ENCODE peak calls at places on chromosomes 3 and 15, in five cellular contexts. One of them, this sample, is unnamed.
A peak's percentile ranks its signal among the peaks of the same experiment; 100 is the strongest.

GRCh38 chr3:46361408-46362283 is 7.7 kb downstream of the CCR2 start:
- DNase-seq in K562: no peak
- DNase-seq in fibroblast of lung: no peak
- DNase-seq in IMR-90: no peak
- DNase-seq in GM23248: peak; percentile 58
- DNase-seq in this sample: peak; percentile 3

GRCh38 chr15:36053746-36054145 is 507.8 kb upstream of the DPH6 start:
- DNase-seq in GM23248: no peak
- DNase-seq in fibroblast of lung: no peak
- DNase-seq in K562: no peak
- DNase-seq in IMR-90: peak; percentile 37
- DNase-seq in this sample: no peak

GRCh38 chr3:120743556-120744195 is 1.1 kb downstream of the GTF2E1 start:
- DNase-seq in fibroblast of lung: peak; percentile 14
- DNase-seq in K562: peak; percentile 16
- DNase-seq in GM23248: peak; percentile 69
- DNase-seq in IMR-90: peak; percentile 13
- DNase-seq in this sample: peak; percentile 33

GRCh38 chr3:194867270-194867983 is 181.7 kb downstream of the FAM43A start:
- DNase-seq in K562: no peak
- DNase-seq in fibroblast of lung: no peak
- DNase-seq in IMR-90: no peak
- DNase-seq in GM23248: peak; percentile 14
- DNase-seq in this sample: no peak

GRCh38 chr15:38076806-38077205 is 142.4 kb downstream of the TMCO5A start:
- DNase-seq in K562: no peak
- DNase-seq in GM23248: no peak
- DNase-seq in fibroblast of lung: no peak
- DNase-seq in IMR-90: no peak
- DNase-seq in this sample: no peak

GRCh38 chr3:138092023-138092422 is 23.4 kb downstream of the DZIP1L start:
- DNase-seq in fibroblast of lung: peak; percentile 70
- DNase-seq in IMR-90: peak; percentile 69
- DNase-seq in K562: no peak
- DNase-seq in GM23248: peak; percentile 78
- DNase-seq in this sample: peak; percentile 22

GRCh38 chr3:99909714-99910508 is 92.2 kb downstream of the CMSS1 start:
- DNase-seq in fibroblast of lung: peak; percentile 93
- DNase-seq in K562: no peak
- DNase-seq in GM23248: peak; percentile 89
- DNase-seq in IMR-90: peak; percentile 74
- DNase-seq in this sample: peak; percentile 31

GRCh38 chr15:64858136-64858535 is 16.4 kb downstream of the PLEKHO2 start:
- DNase-seq in K562: no peak
- DNase-seq in GM23248: no peak
- DNase-seq in fibroblast of lung: no peak
- DNase-seq in IMR-90: no peak
- DNase-seq in this sample: no peak

GRCh38 chr3:23459915-23460546 is 256.9 kb downstream of the UBE2E2 start:
- DNase-seq in K562: no peak
- DNase-seq in GM23248: peak; percentile 6
- DNase-seq in fibroblast of lung: no peak
- DNase-seq in IMR-90: no peak
- DNase-seq in this sample: no peak

GRCh38 chr3:184565421-184566211 is 4.0 kb downstream of the EPHB3 start:
- DNase-seq in GM23248: peak; percentile 96
- DNase-seq in K562: no peak
- DNase-seq in IMR-90: peak; percentile 90
- DNase-seq in fibroblast of lung: peak; percentile 94
- DNase-seq in this sample: peak; percentile 86

GRCh38 chr3:82496890-82497560 is 735.6 kb upstream of the GBE1 start:
- DNase-seq in IMR-90: no peak
- DNase-seq in GM23248: no peak
- DNase-seq in K562: no peak
- DNase-seq in fibroblast of lung: peak; percentile 3
- DNase-seq in this sample: no peak

GRCh38 chr3:183253364-183253960 is 409 bp downstream of the B3GNT5 start:
- DNase-seq in K562: peak; percentile 58
- DNase-seq in fibroblast of lung: peak; percentile 60
- DNase-seq in IMR-90: peak; percentile 41
- DNase-seq in GM23248: peak; percentile 74
- DNase-seq in this sample: peak; percentile 83

GRCh38 chr3:174330303-174330702 is 528.8 kb upstream of the NAALADL2 start:
- DNase-seq in fibroblast of lung: peak; percentile 95
- DNase-seq in GM23248: peak; percentile 87
- DNase-seq in IMR-90: peak; percentile 85
- DNase-seq in K562: no peak
- DNase-seq in this sample: peak; percentile 76

GRCh38 chr3:53162672-53163458 is 1.9 kb downstream of the PRKCD start:
- DNase-seq in K562: peak; percentile 15
- DNase-seq in IMR-90: no peak
- DNase-seq in GM23248: no peak
- DNase-seq in fibroblast of lung: no peak
- DNase-seq in this sample: no peak

GRCh38 chr3:186115229-186115996 is 6.5 kb upstream of the ETV5 start:
- DNase-seq in GM23248: no peak
- DNase-seq in fibroblast of lung: no peak
- DNase-seq in K562: no peak
- DNase-seq in IMR-90: no peak
- DNase-seq in this sample: no peak

GRCh38 chr3:196124608-196125007 is 42.7 kb upstream of the TFRC start:
- DNase-seq in GM23248: no peak
- DNase-seq in fibroblast of lung: no peak
- DNase-seq in K562: no peak
- DNase-seq in IMR-90: no peak
- DNase-seq in this sample: no peak

GRCh38 chr3:164030194-164030593 is 1048.1 kb downstream of the SI start:
- DNase-seq in GM23248: no peak
- DNase-seq in fibroblast of lung: no peak
- DNase-seq in K562: no peak
- DNase-seq in IMR-90: no peak
- DNase-seq in this sample: no peak

GRCh38 chr15:68578960-68579935 is at the start of gene CORO2B:
- DNase-seq in K562: no peak
- DNase-seq in fibroblast of lung: peak; percentile 63
- DNase-seq in IMR-90: peak; percentile 47
- DNase-seq in GM23248: peak; percentile 65
- DNase-seq in this sample: peak; percentile 59

GRCh38 chr3:159828542-159828943 is 160.1 kb upstream of the IL12A start:
- DNase-seq in GM23248: peak; percentile 80
- DNase-seq in IMR-90: peak; percentile 68
- DNase-seq in K562: peak; percentile 11
- DNase-seq in fibroblast of lung: peak; percentile 51
- DNase-seq in this sample: peak; percentile 94

GRCh38 chr15:57528940-57529565 is 62.7 kb upstream of the MYZAP start:
- DNase-seq in GM23248: no peak
- DNase-seq in fibroblast of lung: no peak
- DNase-seq in IMR-90: no peak
- DNase-seq in K562: no peak
- DNase-seq in this sample: no peak

GRCh38 chr3:27312044-27312668 is 57.0 kb downstream of the NEK10 start:
- DNase-seq in GM23248: peak; percentile 74
- DNase-seq in fibroblast of lung: peak; percentile 68
- DNase-seq in K562: peak; percentile 53
- DNase-seq in IMR-90: peak; percentile 79
- DNase-seq in this sample: peak; percentile 88

GRCh38 chr3:48404440-48405342 is 25.2 kb downstream of the PLXNB1 start:
- DNase-seq in K562: no peak
- DNase-seq in fibroblast of lung: no peak
- DNase-seq in GM23248: no peak
- DNase-seq in IMR-90: no peak
- DNase-seq in this sample: no peak

GRCh38 chr15:63521405-63522142 is 17.2 kb downstream of the USP3 start:
- DNase-seq in K562: peak; percentile 39
- DNase-seq in IMR-90: peak; percentile 73
- DNase-seq in GM23248: peak; percentile 51
- DNase-seq in fibroblast of lung: peak; percentile 44
- DNase-seq in this sample: no peak

GRCh38 chr3:188624384-188624783 is 470.4 kb downstream of the LPP start:
- DNase-seq in GM23248: no peak
- DNase-seq in K562: no peak
- DNase-seq in IMR-90: peak; percentile 72
- DNase-seq in fibroblast of lung: peak; percentile 47
- DNase-seq in this sample: peak; percentile 75

GRCh38 chr3:59300727-59301134 is 250.9 kb upstream of the CFAP20DC start:
- DNase-seq in K562: no peak
- DNase-seq in IMR-90: peak; percentile 16
- DNase-seq in GM23248: peak; percentile 27
- DNase-seq in fibroblast of lung: peak; percentile 37
- DNase-seq in this sample: no peak

GRCh38 chr3:138861755-138862333 is 27.1 kb upstream of the PIK3CB start:
- DNase-seq in fibroblast of lung: peak; percentile 83
- DNase-seq in IMR-90: peak; percentile 81
- DNase-seq in K562: peak; percentile 42
- DNase-seq in GM23248: peak; percentile 90
- DNase-seq in this sample: no peak

GRCh38 chr3:155404486-155404885 is 111.0 kb upstream of the STRIT1 start:
- DNase-seq in fibroblast of lung: no peak
- DNase-seq in K562: no peak
- DNase-seq in IMR-90: no peak
- DNase-seq in GM23248: no peak
- DNase-seq in this sample: no peak

GRCh38 chr3:46935989-46936620 is 40.4 kb downstream of the CCDC12 start:
- DNase-seq in GM23248: no peak
- DNase-seq in K562: no peak
- DNase-seq in fibroblast of lung: no peak
- DNase-seq in IMR-90: no peak
- DNase-seq in this sample: no peak

DNA sequence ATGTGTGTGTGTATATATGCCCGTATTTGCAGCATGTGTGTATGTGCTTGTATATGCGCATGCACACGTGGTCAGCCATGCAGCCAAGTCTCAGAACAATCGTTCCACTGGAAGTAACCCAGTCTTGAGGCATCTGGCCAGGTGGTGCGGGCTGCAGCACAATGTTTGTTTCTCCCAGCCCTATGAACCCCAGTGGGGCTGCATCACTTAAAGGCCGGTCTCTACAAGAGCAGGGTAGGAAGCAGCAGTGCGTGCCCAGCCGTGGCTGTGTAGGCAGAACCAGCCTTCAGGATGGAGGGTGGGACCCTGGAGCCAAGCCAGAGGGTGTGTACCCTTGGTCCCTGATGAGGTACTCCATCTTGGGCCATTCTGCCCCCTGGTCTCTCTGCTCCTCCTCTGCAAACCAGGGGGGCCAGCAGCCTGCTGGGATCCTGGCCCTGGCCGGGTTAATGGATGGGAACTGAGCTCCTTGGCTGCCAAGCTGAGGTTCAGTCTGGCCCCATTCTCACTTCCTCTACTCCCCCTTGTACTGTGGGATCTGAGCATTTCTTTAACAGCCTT is 11.8 kb downstream of the KLF13 start:
- DNase-seq in GM23248: no peak
- DNase-seq in IMR-90: no peak
- DNase-seq in fibroblast of lung: no peak
- DNase-seq in K562: no peak
- DNase-seq in this sample: no peak
- H3K4me3 ChIP-seq in GM23248: no peak overlapping the region
- H3K4me3 ChIP-seq in IMR-90: no peak overlapping the region
- H3K4me3 ChIP-seq in fibroblast of lung: no peak overlapping the region
- H3K4me3 ChIP-seq in K562: no peak overlapping the region
- H3K4me3 ChIP-seq in this sample: peak overlapping the region; percentile 7

GRCh38 chr15:39641187-39641889 is 60.5 kb downstream of the THBS1 start:
- DNase-seq in fibroblast of lung: peak; percentile 57
- DNase-seq in GM23248: no peak
- DNase-seq in K562: no peak
- DNase-seq in IMR-90: peak; percentile 48
- DNase-seq in this sample: no peak

GRCh38 chr15:39640665-39641064 is 59.8 kb downstream of the THBS1 start:
- DNase-seq in GM23248: no peak
- DNase-seq in K562: no peak
- DNase-seq in IMR-90: no peak
- DNase-seq in fibroblast of lung: no peak
- DNase-seq in this sample: no peak

GRCh38 chr15:39643747-39644520 is 63.1 kb downstream of the THBS1 start:
- DNase-seq in K562: no peak
- DNase-seq in GM23248: peak; percentile 34
- DNase-seq in fibroblast of lung: no peak
- DNase-seq in IMR-90: no peak
- DNase-seq in this sample: no peak

GRCh38 chr15:39639037-39639436 is 58.2 kb downstream of the THBS1 start:
- DNase-seq in fibroblast of lung: no peak
- DNase-seq in IMR-90: no peak
- DNase-seq in K562: no peak
- DNase-seq in GM23248: no peak
- DNase-seq in this sample: no peak

GRCh38 chr15:39642011-39642640 is 61.2 kb downstream of the THBS1 start:
- DNase-seq in GM23248: peak; percentile 76
- DNase-seq in K562: no peak
- DNase-seq in IMR-90: peak; percentile 76
- DNase-seq in fibroblast of lung: peak; percentile 93
- DNase-seq in this sample: peak; percentile 56
- H3K9ac ChIP-seq in GM23248: no peak overlapping the region
- H3K9ac ChIP-seq in K562: no peak overlapping the region
- H3K9ac ChIP-seq in IMR-90: no peak overlapping the region
- H3K9ac ChIP-seq in fibroblast of lung: no peak overlapping the region
- H3K9ac ChIP-seq in this sample: no peak overlapping the region

GRCh38 chr15:77688270-77689058 is 55.8 kb upstream of the LINGO1 start:
- DNase-seq in fibroblast of lung: peak; percentile 5
- DNase-seq in K562: no peak
- DNase-seq in IMR-90: no peak
- DNase-seq in GM23248: no peak
- DNase-seq in this sample: no peak

GRCh38 chr15:77691607-77692006 is 58.9 kb upstream of the LINGO1 start:
- DNase-seq in K562: no peak
- DNase-seq in IMR-90: no peak
- DNase-seq in fibroblast of lung: no peak
- DNase-seq in GM23248: no peak
- DNase-seq in this sample: no peak

GRCh38 chr15:77692614-77693013 is 59.9 kb upstream of the LINGO1 start:
- DNase-seq in IMR-90: no peak
- DNase-seq in GM23248: no peak
- DNase-seq in fibroblast of lung: no peak
- DNase-seq in K562: no peak
- DNase-seq in this sample: no peak

GRCh38 chr15:77693576-77693975 is 60.9 kb upstream of the LINGO1 start:
- DNase-seq in K562: no peak
- DNase-seq in fibroblast of lung: no peak
- DNase-seq in GM23248: no peak
- DNase-seq in IMR-90: no peak
- DNase-seq in this sample: no peak

DNA sequence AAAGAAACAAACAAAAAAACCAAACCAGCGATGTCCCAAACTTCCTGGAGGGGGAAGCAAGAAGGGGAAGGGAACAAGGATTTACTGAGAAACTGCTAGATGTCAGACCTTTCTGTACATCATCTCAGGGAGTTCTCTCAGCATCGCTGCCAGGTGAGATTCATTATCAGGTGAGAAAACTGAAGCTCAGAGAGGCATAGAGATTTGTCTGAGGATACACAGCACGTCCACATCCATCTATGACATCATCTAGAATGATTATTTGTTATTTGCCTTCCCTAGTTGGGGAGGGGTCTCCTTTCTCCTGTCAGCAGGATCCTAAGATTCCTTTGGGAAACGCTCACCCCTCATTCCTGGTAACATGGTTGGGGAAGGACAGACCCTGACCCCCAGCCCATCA is 57.1 kb upstream of the LINGO1 start:
- DNase-seq in fibroblast of lung: no peak
- DNase-seq in K562: no peak
- DNase-seq in IMR-90: no peak
- DNase-seq in GM23248: no peak
- DNase-seq in this sample: no peak
- H3K27me3 ChIP-seq in fibroblast of lung: peaks cover 4% of the 10 kb centered on the region
- H3K27me3 ChIP-seq in K562: peaks cover 18% of the 10 kb centered on the region
- H3K27me3 ChIP-seq in IMR-90: peaks cover 36% of the 10 kb centered on the region
- H3K27me3 ChIP-seq in GM23248: peaks cover 17% of the 10 kb centered on the region
- H3K27me3 ChIP-seq in this sample: peaks cover 76% of the 10 kb centered on the region

GRCh38 chr3:110272525-110272924 is 799.1 kb upstream of the NECTIN3 start:
- DNase-seq in GM23248: no peak
- DNase-seq in fibroblast of lung: no peak
- DNase-seq in IMR-90: no peak
- DNase-seq in K562: no peak
- DNase-seq in this sample: no peak
- H3K4me3 ChIP-seq in GM23248: no peak overlapping the region
- H3K4me3 ChIP-seq in fibroblast of lung: no peak overlapping the region
- H3K4me3 ChIP-seq in IMR-90: no peak overlapping the region
- H3K4me3 ChIP-seq in K562: no peak overlapping the region
- H3K4me3 ChIP-seq in this sample: no peak overlapping the region